ENCODE peak calls at places on chromosomes 4 and X, in ten cellular contexts. Z is fibroblast of lung; W is CD4-positive, alpha-beta T cell; X is progenitor cell of endocrine pancreas; C is nephron progenitor cell; A is AG10803; G is glutamatergic neuron; K is foreskin keratinocyte; Y is cardiac fibroblast; U is SK-N-SH. H is an unnamed sample.

GRCh38 chr4:24513718-24514117 is 70.6 kb downstream of the DHX15 start:
- DNase-seq in K (no peak), Z (no peak), X (no peak), G (no peak), C (no peak), Y (no peak), W (no peak), A (no peak), U (peak), H (no peak)

GRCh38 chr4:74630551-74630950 is 163.8 kb downstream of the BTC start:
- DNase-seq in W (no peak), A (no peak), U (no peak), Y (no peak), G (no peak), Z (no peak), X (no peak), C (no peak), K (no peak), H (no peak)

GRCh38 chr4:128477540-128477939 is 189.9 kb upstream of the PGRMC2 start:
- DNase-seq in G (no peak), Y (no peak), A (no peak), C (no peak), U (no peak), X (no peak), Z (no peak), K (no peak), W (no peak), H (no peak)

GRCh38 chrX:11579856-11580595 is 85.7 kb downstream of the ARHGAP6 start:
- DNase-seq in Y (no peak), A (no peak), G (no peak), K (no peak), W (no peak), X (no peak), U (no peak), C (peak), Z (no peak), H (no peak)

GRCh38 chr4:28788929-28789490 is 1928.4 kb downstream of the STIM2 start:
- DNase-seq in X (no peak), A (no peak), Z (no peak), Y (no peak), C (no peak), U (peak), W (no peak), K (no peak), G (no peak), H (no peak)

GRCh38 chrX:46710425-46710824 is 48.5 kb downstream of the SLC9A7 start:
- DNase-seq in U (no peak), K (peak), Y (peak), X (no peak), A (peak), W (no peak), Z (no peak), C (no peak), G (no peak), H (peak)

GRCh38 chrX:13009256-13009655 is 34.3 kb downstream of the TMSB4X start:
- DNase-seq in Z (no peak), K (peak), X (no peak), G (no peak), U (no peak), A (peak), W (no peak), C (no peak), Y (no peak), H (peak)

GRCh38 chr4:6937748-6938147 is 28.1 kb downstream of the TBC1D14 start:
- DNase-seq in K (no peak), Z (no peak), C (no peak), G (no peak), W (no peak), A (no peak), U (no peak), Y (no peak), X (no peak), H (no peak)

GRCh38 chrX:139892512-139892911 is 40.3 kb downstream of the ATP11C start:
- DNase-seq in A (no peak), C (no peak), K (no peak), X (no peak), Y (no peak), Z (no peak), W (no peak), U (no peak), G (no peak), H (no peak)

GRCh38 chr4:176789955-176790354 is 2.8 kb downstream of the VEGFC start:
- DNase-seq in K (peak), G (no peak), A (peak), W (no peak), Y (peak), Z (peak), C (no peak), U (peak), X (no peak), H (peak)

GRCh38 chr4:184807797-184808718 is 17.7 kb downstream of the ACSL1 start:
- DNase-seq in X (no peak), K (peak), A (peak), W (no peak), C (no peak), G (no peak), Z (peak), Y (peak), U (no peak), H (peak)

GRCh38 chr4:109989044-109989443 is 76.4 kb downstream of the EGF start:
- DNase-seq in Y (peak), W (no peak), Z (peak), K (peak), U (no peak), A (no peak), C (no peak), X (no peak), G (no peak), H (peak)

GRCh38 chr4:185794637-185795036 is 17.4 kb downstream of the SORBS2 start:
- DNase-seq in W (no peak), Y (no peak), Z (no peak), X (no peak), U (no peak), A (no peak), G (no peak), C (no peak), K (no peak), H (no peak)

GRCh38 chr4:20589436-20589835 is 110.8 kb upstream of the PACRGL start:
- DNase-seq in U (no peak), G (no peak), C (no peak), Y (no peak), K (no peak), A (no peak), W (no peak), Z (no peak), X (no peak), H (no peak)

GRCh38 chr4:78298618-78299017 is 241.5 kb downstream of the FRAS1 start:
- DNase-seq in G (no peak), U (no peak), K (peak), Y (no peak), W (no peak), A (peak), X (no peak), Z (peak), C (no peak), H (peak)

GRCh38 chr4:72846280-72847111 is 223.0 kb downstream of the COX18 start:
- DNase-seq in W (no peak), Z (no peak), U (no peak), K (no peak), G (peak), C (peak), X (no peak), A (peak), Y (no peak), H (peak)

GRCh38 chrX:19003756-19004155 is 19.8 kb upstream of the PHKA2 start:
- DNase-seq in K (no peak), W (no peak), G (no peak), A (no peak), Y (no peak), C (no peak), U (no peak), X (no peak), Z (no peak), H (no peak)

GRCh38 chr4:101977096-101977495 is 186.6 kb downstream of the BANK1 start:
- DNase-seq in C (no peak), U (no peak), X (no peak), Z (peak), Y (peak), A (peak), K (peak), W (no peak), G (no peak), H (peak)

GRCh38 chrX:23982891-23983290 is 44.1 kb downstream of the KLHL15 start:
- DNase-seq in A (no peak), K (no peak), X (no peak), U (no peak), Y (no peak), Z (no peak), W (no peak), G (no peak), C (no peak), H (no peak)

GRCh38 chrX:30822068-30822671 is 66.9 kb downstream of the TAB3 start:
- DNase-seq in A (no peak), G (no peak), Y (peak), U (no peak), K (no peak), C (no peak), W (no peak), Z (no peak), X (no peak), H (no peak)

GRCh38 chrX:47078129-47079043 is at the start of gene RGN:
- DNase-seq in Y (no peak), Z (peak), K (no peak), G (peak), C (peak), X (peak), U (peak), A (peak), W (no peak), H (no peak)

GRCh38 chr4:95984081-95984480 is 144.2 kb downstream of the PDHA2 start:
- DNase-seq in Y (no peak), W (no peak), Z (no peak), A (no peak), X (no peak), K (no peak), U (no peak), C (no peak), G (no peak), H (no peak)

GRCh38 chrX:136761410-136761809 is 19.3 kb downstream of the ARHGEF6 start:
- DNase-seq in U (no peak), X (no peak), Z (no peak), Y (no peak), G (no peak), K (no peak), A (no peak), C (no peak), W (no peak), H (no peak)
- TF ChIP-seq CTCF in U (no peak), X (no peak), Z (no peak), Y (no peak), G (no peak), K (no peak), A (no peak), C (no peak), W (no peak), H (no peak)

DNA sequence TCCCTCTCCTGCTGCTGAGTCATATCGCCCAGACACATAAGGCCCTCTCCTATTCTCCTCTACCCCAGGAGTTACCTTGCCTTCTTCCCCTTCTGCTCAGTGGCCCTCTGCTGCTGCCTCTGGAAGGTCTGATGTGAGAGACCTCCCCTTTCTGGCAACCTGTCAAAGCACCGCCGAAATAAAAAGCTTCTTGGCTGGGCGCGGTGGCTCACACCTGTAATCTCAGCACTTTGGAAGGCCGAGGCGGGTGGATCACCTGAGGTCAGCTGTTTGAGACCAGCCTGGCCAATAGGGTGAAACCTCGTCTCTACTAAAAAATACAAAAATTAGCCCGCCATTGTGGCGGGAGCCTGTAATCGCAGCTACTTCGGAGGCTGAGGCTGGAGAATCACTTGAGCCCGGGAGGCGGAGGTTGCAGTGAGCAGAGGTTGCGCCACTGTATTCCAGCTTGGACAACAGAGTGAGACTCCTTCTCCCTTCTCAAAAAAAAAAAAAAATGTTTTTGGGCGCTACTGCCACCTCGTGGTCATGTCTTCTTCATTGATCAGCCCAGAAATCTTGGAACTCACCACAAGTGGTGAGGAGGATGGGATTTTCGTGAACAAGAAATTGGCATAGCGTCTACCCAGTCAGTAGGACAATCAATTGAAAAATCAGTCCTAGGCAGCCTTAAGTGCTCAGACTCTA is 8.6 kb upstream of the ZXDA start:
- DNase-seq in U (peak), G (no peak), Z (peak), A (peak), K (no peak), W (no peak), C (no peak), X (no peak), Y (peak), H (peak)
- TF ChIP-seq CTCF in U (peak), G (peak), Z (peak), A (peak), K (peak), W (peak), C (no peak), X (peak), Y (peak), H (peak)

GRCh38 chr4:85370400-85371032 is 104.4 kb upstream of the ARHGAP24 start:
- DNase-seq in G (peak), Y (peak), U (peak), W (no peak), Z (peak), X (peak), C (peak), A (peak), K (peak), H (peak)

GRCh38 chr4:85367815-85368214 is 107.1 kb upstream of the ARHGAP24 start:
- DNase-seq in K (no peak), G (no peak), Z (no peak), W (no peak), X (no peak), A (no peak), Y (no peak), C (no peak), U (no peak), H (no peak)

GRCh38 chr4:85368932-85369331 is 106.0 kb upstream of the ARHGAP24 start:
- DNase-seq in C (no peak), A (no peak), X (no peak), W (no peak), K (no peak), Y (no peak), Z (no peak), U (no peak), G (no peak), H (no peak)

GRCh38 chr4:85368240-85368639 is 106.7 kb upstream of the ARHGAP24 start:
- DNase-seq in A (no peak), Y (no peak), Z (no peak), G (no peak), C (no peak), K (no peak), U (no peak), X (no peak), W (no peak), H (no peak)

DNA sequence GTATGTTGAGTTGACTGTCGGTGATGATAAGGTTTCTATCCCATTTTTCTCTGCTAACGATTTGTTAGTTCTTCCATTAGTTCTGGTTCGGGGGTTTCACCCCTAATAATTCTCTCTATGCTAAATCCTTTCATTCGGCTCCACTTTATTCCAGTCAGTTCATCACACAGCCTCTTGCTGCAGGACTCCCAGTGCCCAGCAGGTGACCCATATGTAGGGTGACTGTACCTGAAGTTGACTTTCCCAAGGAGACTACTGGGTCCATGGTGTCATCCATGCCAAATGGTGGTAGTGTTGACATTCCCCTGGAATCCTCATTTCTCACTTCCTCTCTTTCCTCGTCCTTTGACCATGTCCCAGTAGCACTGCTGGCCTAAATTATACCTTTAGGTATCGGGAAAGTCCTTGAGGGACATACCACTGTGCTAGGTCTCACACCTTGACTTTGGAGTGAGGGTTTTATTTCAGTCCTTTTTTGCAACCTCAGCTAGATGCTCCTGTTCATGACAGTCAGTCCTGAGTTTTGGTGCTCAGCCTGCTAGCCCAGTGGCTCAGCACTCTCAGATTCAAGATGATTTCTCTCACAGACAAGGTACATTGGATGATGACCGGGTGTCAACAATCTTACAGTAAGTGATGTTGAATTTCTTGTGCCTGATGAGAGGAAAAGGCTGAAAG is 105.1 kb upstream of the ARHGAP24 start:
- DNase-seq in Z (no peak), W (no peak), X (no peak), K (no peak), U (no peak), G (no peak), Y (no peak), A (no peak), C (no peak), H (no peak)
- TF ChIP-seq CTCF in Z (no peak), W (no peak), X (no peak), K (no peak), U (no peak), G (no peak), Y (peak), A (no peak), C (no peak), H (no peak)

DNA sequence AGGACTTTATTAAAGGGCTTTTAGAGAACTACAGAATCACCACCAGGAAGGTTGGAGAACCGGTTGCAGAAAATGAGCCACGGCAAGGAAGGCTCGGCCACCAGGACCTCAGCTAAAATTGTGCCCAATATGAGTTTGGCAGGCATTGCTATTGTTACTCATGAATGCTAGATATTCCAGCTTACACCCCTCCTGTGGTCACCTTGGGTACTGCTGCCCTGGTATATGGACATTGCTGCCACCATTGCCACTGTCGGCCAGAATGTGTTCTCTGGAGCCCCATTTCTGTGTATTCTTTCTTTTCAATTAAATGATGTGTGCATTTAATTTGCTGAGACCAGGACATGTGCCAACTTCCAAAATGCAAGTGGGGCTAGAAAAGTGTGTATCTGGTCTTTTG is 626.7 kb upstream of the BOD1L1 start:
- DNase-seq in W (peak), C (peak), X (peak), U (peak), A (peak), K (peak), Y (peak), G (peak), Z (peak), H (peak)
- TF ChIP-seq CTCF in W (no peak), C (peak), X (peak), U (peak), A (peak), K (peak), Y (peak), G (peak), Z (peak), H (peak)

GRCh38 chr4:175282407-175282806 is 364.2 kb downstream of the ADAM29 start:
- DNase-seq in K (no peak), A (no peak), W (no peak), Y (no peak), C (no peak), Z (no peak), U (no peak), G (no peak), X (no peak), H (no peak)
- TF ChIP-seq CTCF in K (no peak), A (no peak), W (no peak), Y (no peak), C (no peak), Z (no peak), U (no peak), G (no peak), X (no peak), H (no peak)

DNA sequence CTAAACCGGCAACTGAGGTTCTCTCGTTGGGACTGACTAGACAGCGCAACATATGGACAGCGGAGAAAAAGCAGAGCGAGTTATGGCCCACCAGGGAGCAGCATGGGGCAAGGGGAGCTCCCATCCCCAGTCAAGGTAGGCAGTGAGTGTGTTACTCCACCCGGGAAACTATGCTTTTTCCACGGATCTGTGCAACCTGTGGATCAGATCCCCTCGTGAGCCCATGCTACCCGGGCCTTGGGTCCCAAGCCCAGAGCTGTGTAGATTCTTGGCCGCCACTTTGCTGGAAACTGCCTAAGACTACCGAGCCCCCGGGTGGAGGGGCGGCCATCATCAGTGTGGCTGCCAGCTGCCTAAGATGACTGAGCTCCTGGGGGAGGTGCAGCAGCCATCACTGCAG is 140.9 kb downstream of the PAPSS1 start:
- DNase-seq in U (peak), Z (no peak), X (no peak), C (no peak), G (no peak), W (no peak), Y (no peak), K (no peak), A (no peak), H (no peak)
- TF ChIP-seq CTCF in U (no peak), Z (no peak), X (no peak), C (no peak), G (no peak), W (no peak), Y (no peak), K (no peak), A (no peak), H (no peak)

GRCh38 chr4:83083925-83084475 is 30.5 kb downstream of the PLAC8 start:
- DNase-seq in A (no peak), Z (no peak), G (no peak), K (no peak), Y (peak), U (no peak), X (no peak), C (no peak), W (peak), H (no peak)
- TF ChIP-seq CTCF in A (no peak), Z (no peak), G (no peak), K (no peak), Y (no peak), U (no peak), X (no peak), C (no peak), W (peak), H (no peak)

GRCh38 chr4:105149771-105150170 is 3.1 kb downstream of the TET2 start:
- DNase-seq in C (no peak), K (no peak), X (no peak), W (no peak), Z (no peak), Y (no peak), A (no peak), U (no peak), G (no peak), H (peak)
- TF ChIP-seq CTCF in C (no peak), K (no peak), X (no peak), W (no peak), Z (no peak), Y (no peak), A (no peak), U (no peak), G (no peak), H (no peak)

DNA sequence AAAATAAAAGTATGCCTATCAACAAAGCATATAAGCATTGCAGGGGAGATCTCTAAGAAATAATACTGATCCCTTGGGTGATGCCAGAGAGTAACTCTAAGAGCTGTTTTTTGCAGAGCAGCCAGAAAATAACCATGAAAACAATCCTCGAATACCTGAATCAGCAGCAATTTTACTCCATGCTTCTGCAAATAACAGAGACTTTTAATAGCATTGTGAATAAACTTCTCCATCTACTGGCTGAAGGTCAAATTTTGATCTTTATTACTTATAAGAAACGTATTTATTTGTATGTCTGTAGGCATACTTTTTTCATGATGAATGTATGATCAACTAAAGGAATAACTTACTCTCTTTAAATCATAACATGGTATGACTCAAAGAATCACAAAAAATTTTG is 334.5 kb downstream of the GALNTL6 start:
- DNase-seq in G (no peak), A (peak), K (peak), U (no peak), X (no peak), C (no peak), Y (no peak), W (no peak), Z (peak), H (no peak)
- TF ChIP-seq CTCF in G (no peak), A (peak), K (no peak), U (peak), X (no peak), C (no peak), Y (no peak), W (no peak), Z (no peak), H (no peak)

GRCh38 chrX:43557792-43558191 is 98.3 kb upstream of the MAOA start:
- DNase-seq in K (peak), X (peak), Z (peak), C (peak), W (peak), U (peak), Y (peak), G (peak), A (peak), H (peak)
- TF ChIP-seq CTCF in K (peak), X (peak), Z (peak), C (peak), W (peak), U (peak), Y (peak), G (peak), A (peak), H (peak)

H was measured in MCF 10A.